ENCODE peak calls at places on chromosomes 2 and 18, in seven cellular contexts. Y, H, N, B, P, M and Z are unnamed samples.

GRCh38 chr18:23810396-23810795 is 121.1 kb downstream of the LAMA3 start:
- DNase-seq in H (no peak), Y (no peak), M (no peak), P (no peak), B (no peak), N (no peak), Z (no peak)

GRCh38 chr2:96952976-96953610 is 33.3 kb downstream of the FAM178B start:
- DNase-seq in B (peak), P (no peak), Y (peak), H (no peak), N (no peak), M (no peak), Z (no peak)

GRCh38 chr2:175880-176800 is 87.7 kb downstream of the SH3YL1 start:
- DNase-seq in P (no peak), Y (no peak), B (no peak), M (no peak), N (no peak), H (no peak), Z (no peak)

GRCh38 chr18:48612511-48612910 is 73.7 kb downstream of the CTIF start:
- DNase-seq in P (no peak), H (no peak), Y (no peak), N (no peak), M (no peak), B (no peak), Z (no peak)

GRCh38 chr18:32040936-32041335 is 22.3 kb downstream of the RNF125 start:
- DNase-seq in H (no peak), N (no peak), B (no peak), P (no peak), Y (peak), M (no peak), Z (no peak)

GRCh38 chr18:21163647-21164625 is 52.3 kb upstream of the ROCK1 start:
- DNase-seq in N (no peak), Y (no peak), B (no peak), H (no peak), P (peak), M (peak), Z (peak)

GRCh38 chr2:36177282-36177681 is 178.3 kb upstream of the CRIM1 start:
- DNase-seq in H (no peak), B (no peak), N (no peak), Y (no peak), M (no peak), P (no peak), Z (peak)

GRCh38 chr2:74379851-74380789 is at the start of gene DCTN1:
- DNase-seq in N (no peak), M (peak), P (peak), B (peak), Y (peak), H (no peak), Z (no peak)

GRCh38 chr2:127398239-127398590 is 10.4 kb upstream of the MAP3K2 start:
- DNase-seq in H (peak), M (peak), Y (peak), N (peak), B (peak), P (peak), Z (peak)

GRCh38 chr2:157792345-157793052 is 83.6 kb downstream of the ACVR1 start:
- DNase-seq in H (no peak), M (no peak), P (peak), Y (no peak), N (no peak), B (no peak), Z (peak)

GRCh38 chr2:150619607-150620330 is 132.3 kb upstream of the RND3 start:
- DNase-seq in N (no peak), B (no peak), P (peak), H (no peak), M (peak), Y (no peak), Z (peak)

GRCh38 chr2:73089270-73090030 is 17.9 kb upstream of the SFXN5 start:
- DNase-seq in M (peak), N (no peak), P (peak), B (peak), Y (no peak), H (peak), Z (peak)
- H3K27ac ChIP-seq in M (peak), N (peak), P (peak), B (no peak), Y (peak), H (no peak), Z (peak)

GRCh38 chr2:20595439-20596192 is 55.3 kb downstream of the HS1BP3 start:
- DNase-seq in Y (peak), H (peak), M (no peak), N (peak), B (peak), P (peak), Z (peak)

GRCh38 chr2:20597868-20598183 is 53.1 kb downstream of the HS1BP3 start:
- DNase-seq in M (no peak), P (no peak), H (no peak), N (peak), B (no peak), Y (peak), Z (no peak)

GRCh38 chr2:20594957-20595356 is 55.9 kb downstream of the HS1BP3 start:
- DNase-seq in M (no peak), B (no peak), P (no peak), Y (no peak), H (no peak), N (peak), Z (peak)

GRCh38 chr2:20596973-20597867 is 53.7 kb downstream of the HS1BP3 start:
- DNase-seq in P (no peak), N (peak), M (no peak), Y (peak), H (peak), B (peak), Z (no peak)

DNA sequence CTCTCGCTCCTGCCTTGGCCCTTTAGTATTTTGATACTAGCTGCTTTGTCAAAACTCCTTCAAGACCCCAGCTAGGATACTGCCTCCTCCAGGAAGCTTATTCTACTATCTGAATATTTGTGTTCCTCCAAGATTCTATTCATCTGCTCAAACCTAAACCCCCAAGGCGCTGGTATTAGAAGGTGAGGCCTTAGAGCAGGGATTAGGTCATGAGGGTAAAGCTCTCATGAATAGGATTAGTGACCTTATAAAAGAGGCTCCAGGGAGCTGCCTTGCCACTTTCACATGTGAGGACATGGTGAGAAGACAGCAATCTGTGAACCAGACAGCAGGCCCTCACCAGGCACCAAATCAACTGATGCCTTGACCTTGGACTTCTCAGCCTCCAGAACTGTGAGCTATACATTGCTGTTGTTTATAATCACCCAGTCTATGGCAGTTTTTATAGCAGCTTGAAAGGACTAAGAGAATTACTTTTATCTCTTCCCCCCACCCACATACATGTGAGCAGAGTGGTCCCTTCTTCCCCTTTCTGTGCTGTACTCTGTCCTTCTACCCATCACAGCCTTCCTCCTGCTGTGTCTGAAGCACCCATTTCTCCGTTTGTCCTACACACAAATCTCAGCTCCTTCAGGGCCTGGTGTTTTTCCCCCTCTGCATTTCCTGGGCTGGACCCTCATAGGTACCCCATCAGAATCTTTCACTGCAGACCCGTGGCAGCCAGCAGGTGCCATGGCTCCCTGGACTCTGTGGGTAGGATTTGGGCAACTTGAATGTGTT is 54.5 kb downstream of the HS1BP3 start:
- DNase-seq in H (no peak), N (no peak), Y (peak), B (no peak), P (no peak), M (no peak), Z (no peak)
- H3K27ac ChIP-seq in H (peak), N (peak), Y (peak), B (peak), P (peak), M (peak), Z (no peak)

GRCh38 chr2:121349721-121350401 is 64.9 kb upstream of the TFCP2L1 start:
- DNase-seq in Y (no peak), M (no peak), B (no peak), N (no peak), P (no peak), H (no peak), Z (no peak)
- H3K27ac ChIP-seq in Y (no peak), M (no peak), B (peak), N (no peak), P (no peak), H (no peak), Z (no peak)

GRCh38 chr2:134406716-134407115 is 152.8 kb downstream of the MGAT5 start:
- DNase-seq in B (no peak), H (no peak), M (no peak), P (no peak), N (no peak), Y (no peak), Z (no peak)
- H3K27ac ChIP-seq in B (no peak), H (no peak), M (peak), P (no peak), N (no peak), Y (no peak), Z (no peak)

DNA sequence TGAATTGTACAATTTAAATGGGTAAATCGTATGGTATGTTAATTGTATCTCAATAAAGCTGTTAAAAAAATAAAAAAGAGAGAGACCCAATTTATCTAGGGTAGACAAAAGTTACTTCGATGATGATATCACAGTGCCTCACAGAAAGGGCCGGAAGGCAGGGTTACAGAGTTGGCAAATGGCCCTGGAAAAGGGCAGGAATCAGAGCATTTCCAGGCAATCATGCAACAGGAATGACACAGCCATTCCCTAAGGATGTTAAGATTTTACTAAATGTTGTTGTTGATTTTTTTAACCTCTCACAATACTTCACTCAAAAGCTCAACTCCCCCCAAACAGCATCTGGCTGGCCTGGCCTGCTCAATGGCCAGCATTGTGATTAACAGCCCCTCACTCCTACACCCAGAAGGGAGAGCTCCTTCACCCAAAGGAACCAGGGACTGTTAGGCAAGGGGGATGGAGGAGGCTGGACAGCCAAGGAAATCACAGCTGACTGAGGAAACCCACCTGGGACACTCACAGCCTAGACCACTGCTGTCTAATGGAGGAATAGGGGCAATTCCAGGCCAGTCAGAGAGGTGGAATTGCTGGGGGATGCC is 7.7 kb upstream of the SP100 start:
- DNase-seq in H (no peak), P (peak), N (no peak), Y (no peak), M (peak), B (peak), Z (no peak)
- H3K27ac ChIP-seq in H (peak), P (no peak), N (peak), Y (peak), M (peak), B (no peak), Z (no peak)

GRCh38 chr18:79955302-79956075 is 4.0 kb upstream of the SLC66A2 start:
- DNase-seq in P (no peak), Y (peak), H (peak), M (no peak), B (no peak), N (no peak), Z (no peak)
- H3K27ac ChIP-seq in P (no peak), Y (peak), H (peak), M (no peak), B (no peak), N (peak), Z (no peak)

GRCh38 chr2:169225233-169225750 is 137.0 kb downstream of the LRP2 start:
- DNase-seq in M (no peak), P (no peak), Y (no peak), N (no peak), H (no peak), B (no peak), Z (no peak)
- H3K27ac ChIP-seq in M (no peak), P (no peak), Y (no peak), N (no peak), H (no peak), B (no peak), Z (no peak)